ENCODE peak calls at places on chromosome X, in eight cellular contexts. One of them, this sample, is unnamed.

GRCh38 chrX:476724-477075 is 90.0 kb upstream of the PPP2R3B start:
- DNase-seq in left lung: no peak
- DNase-seq in naive thymus-derived CD4-positive, alpha-beta T cell: no peak
- DNase-seq in T-cell: no peak
- DNase-seq in nucleus accumbens: no peak
- DNase-seq in stimulated activated CD8-positive, alpha-beta memory T cell treated with anti-CD3 and anti-CD28 coated beads, Interleukin-7, amount 100 ng/mL, for 1 hour: no peak
- DNase-seq in ELR: no peak
- DNase-seq in substantia nigra: no peak
- DNase-seq in this sample: no peak

GRCh38 chrX:154046262-154046771 is 26.6 kb upstream of the IRAK1 start:
- DNase-seq in substantia nigra: no peak
- DNase-seq in T-cell: no peak
- DNase-seq in nucleus accumbens: peak; percentile 3
- DNase-seq in naive thymus-derived CD4-positive, alpha-beta T cell: no peak
- DNase-seq in left lung: no peak
- DNase-seq in stimulated activated CD8-positive, alpha-beta memory T cell treated with anti-CD3 and anti-CD28 coated beads, Interleukin-7, amount 100 ng/mL, for 1 hour: no peak
- DNase-seq in ELR: no peak
- DNase-seq in this sample: no peak

GRCh38 chrX:22060952-22061351 is 28.8 kb downstream of the PHEX start:
- DNase-seq in nucleus accumbens: no peak
- DNase-seq in stimulated activated CD8-positive, alpha-beta memory T cell treated with anti-CD3 and anti-CD28 coated beads, Interleukin-7, amount 100 ng/mL, for 1 hour: no peak
- DNase-seq in T-cell: no peak
- DNase-seq in naive thymus-derived CD4-positive, alpha-beta T cell: no peak
- DNase-seq in left lung: no peak
- DNase-seq in ELR: no peak
- DNase-seq in substantia nigra: no peak
- DNase-seq in this sample: no peak

GRCh38 chrX:9340619-9341304 is 124.1 kb upstream of the TBL1X start:
- DNase-seq in T-cell: peak; percentile 63
- DNase-seq in stimulated activated CD8-positive, alpha-beta memory T cell treated with anti-CD3 and anti-CD28 coated beads, Interleukin-7, amount 100 ng/mL, for 1 hour: no peak
- DNase-seq in substantia nigra: no peak
- DNase-seq in naive thymus-derived CD4-positive, alpha-beta T cell: no peak
- DNase-seq in ELR: peak; percentile 17
- DNase-seq in nucleus accumbens: no peak
- DNase-seq in left lung: peak; percentile 58
- DNase-seq in this sample: peak; percentile 41

GRCh38 chrX:153925387-153925738 is 701 bp downstream of the ARHGAP4 start:
- DNase-seq in stimulated activated CD8-positive, alpha-beta memory T cell treated with anti-CD3 and anti-CD28 coated beads, Interleukin-7, amount 100 ng/mL, for 1 hour: no peak
- DNase-seq in naive thymus-derived CD4-positive, alpha-beta T cell: no peak
- DNase-seq in T-cell: no peak
- DNase-seq in ELR: no peak
- DNase-seq in left lung: no peak
- DNase-seq in nucleus accumbens: no peak
- DNase-seq in substantia nigra: no peak
- DNase-seq in this sample: no peak

GRCh38 chrX:40460926-40461325 is 119.8 kb upstream of the ATP6AP2 start:
- DNase-seq in left lung: no peak
- DNase-seq in ELR: no peak
- DNase-seq in T-cell: no peak
- DNase-seq in substantia nigra: no peak
- DNase-seq in stimulated activated CD8-positive, alpha-beta memory T cell treated with anti-CD3 and anti-CD28 coated beads, Interleukin-7, amount 100 ng/mL, for 1 hour: no peak
- DNase-seq in nucleus accumbens: no peak
- DNase-seq in naive thymus-derived CD4-positive, alpha-beta T cell: no peak
- DNase-seq in this sample: no peak

GRCh38 chrX:130171446-130172126 is at the start of gene RAB33A:
- DNase-seq in nucleus accumbens: peak; percentile 59
- DNase-seq in substantia nigra: peak; percentile 35
- DNase-seq in naive thymus-derived CD4-positive, alpha-beta T cell: peak; percentile 52
- DNase-seq in stimulated activated CD8-positive, alpha-beta memory T cell treated with anti-CD3 and anti-CD28 coated beads, Interleukin-7, amount 100 ng/mL, for 1 hour: no peak
- DNase-seq in left lung: no peak
- DNase-seq in T-cell: peak; percentile 44
- DNase-seq in ELR: peak; percentile 41
- DNase-seq in this sample: no peak

GRCh38 chrX:131747173-131747572 is 203.3 kb downstream of the OR13H1 start:
- DNase-seq in T-cell: no peak
- DNase-seq in substantia nigra: no peak
- DNase-seq in nucleus accumbens: no peak
- DNase-seq in ELR: peak; percentile 22
- DNase-seq in stimulated activated CD8-positive, alpha-beta memory T cell treated with anti-CD3 and anti-CD28 coated beads, Interleukin-7, amount 100 ng/mL, for 1 hour: peak; percentile 47
- DNase-seq in naive thymus-derived CD4-positive, alpha-beta T cell: no peak
- DNase-seq in left lung: peak; percentile 74
- DNase-seq in this sample: no peak

GRCh38 chrX:16039363-16039762 is 84.0 kb upstream of the GRPR start:
- DNase-seq in stimulated activated CD8-positive, alpha-beta memory T cell treated with anti-CD3 and anti-CD28 coated beads, Interleukin-7, amount 100 ng/mL, for 1 hour: no peak
- DNase-seq in substantia nigra: no peak
- DNase-seq in left lung: no peak
- DNase-seq in nucleus accumbens: no peak
- DNase-seq in naive thymus-derived CD4-positive, alpha-beta T cell: no peak
- DNase-seq in T-cell: no peak
- DNase-seq in ELR: no peak
- DNase-seq in this sample: no peak

GRCh38 chrX:136028383-136028984 is 43.2 kb downstream of the SLC9A6 start:
- DNase-seq in naive thymus-derived CD4-positive, alpha-beta T cell: no peak
- DNase-seq in ELR: peak; percentile 65
- DNase-seq in T-cell: no peak
- DNase-seq in nucleus accumbens: no peak
- DNase-seq in substantia nigra: no peak
- DNase-seq in stimulated activated CD8-positive, alpha-beta memory T cell treated with anti-CD3 and anti-CD28 coated beads, Interleukin-7, amount 100 ng/mL, for 1 hour: no peak
- DNase-seq in left lung: no peak
- DNase-seq in this sample: peak; percentile 38

GRCh38 chrX:101303790-101304189 is 12.7 kb upstream of the TAF7L start:
- DNase-seq in stimulated activated CD8-positive, alpha-beta memory T cell treated with anti-CD3 and anti-CD28 coated beads, Interleukin-7, amount 100 ng/mL, for 1 hour: no peak
- DNase-seq in T-cell: no peak
- DNase-seq in ELR: no peak
- DNase-seq in left lung: no peak
- DNase-seq in naive thymus-derived CD4-positive, alpha-beta T cell: no peak
- DNase-seq in nucleus accumbens: no peak
- DNase-seq in substantia nigra: no peak
- DNase-seq in this sample: no peak

This sample was measured in Jurkat, Clone E6-1.